ENCODE peak calls at places on chromosomes 4 and X, in seven cellular contexts. One of them, this sample, is unnamed.

GRCh38 chr4:37001688-37002436 is 242.7 kb upstream of the NWD2 start:
- DNase-seq in suprapubic skin: no peak
- DNase-seq in left lung: no peak
- DNase-seq in astrocyte of the spinal cord: no peak
- DNase-seq in fibroblast of lung: no peak
- DNase-seq in mucosa of descending colon: no peak
- DNase-seq in stomach: no peak
- DNase-seq in this sample: no peak

GRCh38 chrX:129663171-129663570 is 8.4 kb upstream of the APLN start:
- DNase-seq in suprapubic skin: no peak
- DNase-seq in left lung: no peak
- DNase-seq in astrocyte of the spinal cord: peak; percentile 37
- DNase-seq in fibroblast of lung: peak; percentile 24
- DNase-seq in mucosa of descending colon: no peak
- DNase-seq in stomach: no peak
- DNase-seq in this sample: peak; percentile 72

GRCh38 chrX:152905081-152905420 is 7.2 kb downstream of the ZNF185 start:
- DNase-seq in suprapubic skin: no peak
- DNase-seq in left lung: no peak
- DNase-seq in astrocyte of the spinal cord: no peak
- DNase-seq in fibroblast of lung: no peak
- DNase-seq in mucosa of descending colon: no peak
- DNase-seq in stomach: no peak
- DNase-seq in this sample: no peak

GRCh38 chr4:113435893-113436292 is 325.6 kb downstream of the CAMK2D start:
- DNase-seq in suprapubic skin: no peak
- DNase-seq in left lung: no peak
- DNase-seq in astrocyte of the spinal cord: peak; percentile 92
- DNase-seq in fibroblast of lung: peak; percentile 94
- DNase-seq in mucosa of descending colon: no peak
- DNase-seq in stomach: no peak
- DNase-seq in this sample: peak; percentile 92

GRCh38 chr4:6885953-6886557 is 23.6 kb upstream of the TBC1D14 start:
- DNase-seq in suprapubic skin: no peak
- DNase-seq in left lung: peak; percentile 75
- DNase-seq in astrocyte of the spinal cord: peak; percentile 61
- DNase-seq in fibroblast of lung: peak; percentile 85
- DNase-seq in mucosa of descending colon: no peak
- DNase-seq in stomach: peak; percentile 49
- DNase-seq in this sample: peak; percentile 71

GRCh38 chr4:8121236-8122015 is 37.2 kb downstream of the ABLIM2 start:
- DNase-seq in suprapubic skin: no peak
- DNase-seq in left lung: no peak
- DNase-seq in astrocyte of the spinal cord: no peak
- DNase-seq in fibroblast of lung: no peak
- DNase-seq in mucosa of descending colon: no peak
- DNase-seq in stomach: no peak
- DNase-seq in this sample: no peak

GRCh38 chr4:64718091-64718490 is 308.8 kb upstream of the TECRL start:
- DNase-seq in suprapubic skin: no peak
- DNase-seq in left lung: no peak
- DNase-seq in astrocyte of the spinal cord: peak; percentile 57
- DNase-seq in fibroblast of lung: peak; percentile 44
- DNase-seq in mucosa of descending colon: no peak
- DNase-seq in stomach: no peak
- DNase-seq in this sample: peak; percentile 1

GRCh38 chr4:145912391-145912790 is 26.2 kb downstream of the ZNF827 start:
- DNase-seq in suprapubic skin: no peak
- DNase-seq in left lung: no peak
- DNase-seq in astrocyte of the spinal cord: no peak
- DNase-seq in fibroblast of lung: no peak
- DNase-seq in mucosa of descending colon: no peak
- DNase-seq in stomach: no peak
- DNase-seq in this sample: no peak

GRCh38 chr4:75686346-75686745 is 13.1 kb upstream of the G3BP2 start:
- DNase-seq in suprapubic skin: no peak
- DNase-seq in left lung: no peak
- DNase-seq in astrocyte of the spinal cord: no peak
- DNase-seq in fibroblast of lung: peak; percentile 19
- DNase-seq in mucosa of descending colon: no peak
- DNase-seq in stomach: no peak
- DNase-seq in this sample: no peak

GRCh38 chrX:13051529-13052172 is 7.2 kb upstream of the FAM9C start:
- DNase-seq in suprapubic skin: no peak
- DNase-seq in left lung: no peak
- DNase-seq in astrocyte of the spinal cord: no peak
- DNase-seq in fibroblast of lung: peak; percentile 66
- DNase-seq in mucosa of descending colon: no peak
- DNase-seq in stomach: no peak
- DNase-seq in this sample: no peak

GRCh38 chr4:143441678-143442077 is 71.8 kb upstream of the SMARCA5 start:
- DNase-seq in suprapubic skin: no peak
- DNase-seq in left lung: no peak
- DNase-seq in astrocyte of the spinal cord: no peak
- DNase-seq in fibroblast of lung: no peak
- DNase-seq in mucosa of descending colon: no peak
- DNase-seq in stomach: no peak
- DNase-seq in this sample: peak; percentile 9

GRCh38 chrX:115233497-115234219 is at the start of gene LRCH2:
- DNase-seq in suprapubic skin: no peak
- DNase-seq in left lung: peak; percentile 49
- DNase-seq in astrocyte of the spinal cord: peak; percentile 46
- DNase-seq in fibroblast of lung: peak; percentile 34
- DNase-seq in mucosa of descending colon: peak; percentile 18
- DNase-seq in stomach: no peak
- DNase-seq in this sample: peak; percentile 39

GRCh38 chr4:98930311-98930865 is 1.5 kb upstream of the EIF4E start:
- DNase-seq in suprapubic skin: no peak
- DNase-seq in left lung: no peak
- DNase-seq in astrocyte of the spinal cord: no peak
- DNase-seq in fibroblast of lung: no peak
- DNase-seq in mucosa of descending colon: no peak
- DNase-seq in stomach: no peak
- DNase-seq in this sample: no peak

GRCh38 chr4:176320340-176320975 is 692 bp downstream of the SPCS3 start:
- DNase-seq in suprapubic skin: peak; percentile 95
- DNase-seq in left lung: peak; percentile 94
- DNase-seq in astrocyte of the spinal cord: peak; percentile 85
- DNase-seq in fibroblast of lung: peak; percentile 87
- DNase-seq in mucosa of descending colon: peak; percentile 91
- DNase-seq in stomach: peak; percentile 91
- DNase-seq in this sample: peak; percentile 89

GRCh38 chr4:176323511-176324160 is 3.9 kb downstream of the SPCS3 start:
- DNase-seq in suprapubic skin: no peak
- DNase-seq in left lung: no peak
- DNase-seq in astrocyte of the spinal cord: no peak
- DNase-seq in fibroblast of lung: no peak
- DNase-seq in mucosa of descending colon: no peak
- DNase-seq in stomach: no peak
- DNase-seq in this sample: no peak

GRCh38 chr4:176320976-176321361 is 1.2 kb downstream of the SPCS3 start:
- DNase-seq in suprapubic skin: no peak
- DNase-seq in left lung: no peak
- DNase-seq in astrocyte of the spinal cord: peak; percentile 20
- DNase-seq in fibroblast of lung: no peak
- DNase-seq in mucosa of descending colon: no peak
- DNase-seq in stomach: no peak
- DNase-seq in this sample: no peak

GRCh38 chr4:176319704-176320339 is at the start of gene SPCS3:
- DNase-seq in suprapubic skin: peak; percentile 97
- DNase-seq in left lung: peak; percentile 97
- DNase-seq in astrocyte of the spinal cord: peak; percentile 96
- DNase-seq in fibroblast of lung: peak; percentile 93
- DNase-seq in mucosa of descending colon: peak; percentile 97
- DNase-seq in stomach: peak; percentile 97
- DNase-seq in this sample: peak; percentile 94

GRCh38 chr4:176321589-176321988 is 1.8 kb downstream of the SPCS3 start:
- DNase-seq in suprapubic skin: no peak
- DNase-seq in left lung: no peak
- DNase-seq in astrocyte of the spinal cord: no peak
- DNase-seq in fibroblast of lung: no peak
- DNase-seq in mucosa of descending colon: no peak
- DNase-seq in stomach: no peak
- DNase-seq in this sample: no peak
- H3K4me3 ChIP-seq in suprapubic skin: peak overlapping the region; percentile 85
- H3K4me3 ChIP-seq in left lung: peak overlapping the region; percentile 83
- H3K4me3 ChIP-seq in astrocyte of the spinal cord: peak overlapping the region; percentile 64
- H3K4me3 ChIP-seq in fibroblast of lung: peak overlapping the region; percentile 83
- H3K4me3 ChIP-seq in mucosa of descending colon: no peak overlapping the region
- H3K4me3 ChIP-seq in stomach: peak overlapping the region; percentile 94
- H3K4me3 ChIP-seq in this sample: peak overlapping the region; percentile 94

GRCh38 chrX:104668550-104668949 is 102.6 kb downstream of the IL1RAPL2 start:
- DNase-seq in suprapubic skin: no peak
- DNase-seq in left lung: no peak
- DNase-seq in astrocyte of the spinal cord: peak; percentile 34
- DNase-seq in fibroblast of lung: peak; percentile 39
- DNase-seq in mucosa of descending colon: no peak
- DNase-seq in stomach: no peak
- DNase-seq in this sample: peak; percentile 37
- TF ChIP-seq CTCF in suprapubic skin: no peak
- TF ChIP-seq CTCF in left lung: no peak
- TF ChIP-seq CTCF in astrocyte of the spinal cord: peak; percentile 14
- TF ChIP-seq CTCF in fibroblast of lung: no peak
- TF ChIP-seq CTCF in mucosa of descending colon: no peak
- TF ChIP-seq CTCF in stomach: no peak
- TF ChIP-seq CTCF in this sample: peak; percentile 7

DNA sequence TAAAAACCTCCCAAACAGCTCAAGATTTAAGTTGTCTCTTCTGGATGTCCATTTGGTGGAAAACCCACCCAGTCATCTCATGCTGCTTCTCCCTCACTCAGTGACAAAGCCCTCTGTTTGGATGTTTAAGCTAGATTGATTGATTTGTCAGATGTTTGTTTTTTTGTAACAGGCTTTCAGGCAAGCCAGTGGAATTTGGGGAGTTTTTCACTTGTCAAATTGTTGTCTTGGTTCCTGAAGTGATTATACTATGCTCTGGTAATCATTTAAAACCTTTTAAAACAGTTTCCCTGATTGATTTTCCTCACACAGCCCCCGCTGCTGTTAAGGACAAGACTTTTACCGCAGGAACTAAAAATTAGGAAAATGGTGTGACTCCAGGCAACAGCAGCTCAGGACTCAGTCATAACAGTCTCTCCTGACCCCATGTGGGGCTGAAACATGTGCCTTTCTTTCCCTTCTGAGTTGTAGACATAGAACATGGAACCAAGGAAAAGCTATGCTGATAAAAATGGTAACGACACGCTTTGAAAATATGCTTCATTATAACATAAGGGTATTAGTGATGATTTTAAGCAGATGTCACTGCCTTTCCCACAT is 40.8 kb upstream of the SETD7 start:
- DNase-seq in suprapubic skin: no peak
- DNase-seq in left lung: no peak
- DNase-seq in astrocyte of the spinal cord: no peak
- DNase-seq in fibroblast of lung: no peak
- DNase-seq in mucosa of descending colon: no peak
- DNase-seq in stomach: no peak
- DNase-seq in this sample: no peak
- H3K4me3 ChIP-seq in suprapubic skin: no peak overlapping the region
- H3K4me3 ChIP-seq in left lung: no peak overlapping the region
- H3K4me3 ChIP-seq in astrocyte of the spinal cord: no peak overlapping the region
- H3K4me3 ChIP-seq in fibroblast of lung: no peak overlapping the region
- H3K4me3 ChIP-seq in mucosa of descending colon: no peak overlapping the region
- H3K4me3 ChIP-seq in stomach: no peak overlapping the region
- H3K4me3 ChIP-seq in this sample: no peak overlapping the region

DNA sequence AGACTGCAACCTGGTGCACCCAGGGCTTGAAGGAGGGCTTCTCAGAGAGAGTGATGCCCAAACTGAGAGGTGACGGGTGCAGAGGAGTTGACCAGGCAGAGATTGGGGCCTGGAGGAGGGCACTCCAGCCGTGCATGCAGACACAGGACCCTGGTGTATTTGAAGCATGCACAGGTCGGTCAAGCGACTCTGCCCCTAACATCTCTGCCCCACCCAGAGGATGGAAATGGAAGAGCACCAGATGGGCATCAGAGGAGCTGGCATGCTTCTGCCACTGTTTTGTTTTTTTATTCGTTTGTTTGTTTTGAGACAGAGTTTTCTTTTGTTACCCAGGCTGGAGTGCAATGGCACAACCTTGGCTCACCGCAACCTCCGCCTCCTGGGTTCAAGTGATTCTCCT is 320.9 kb downstream of the EVC2 start:
- DNase-seq in suprapubic skin: no peak
- DNase-seq in left lung: no peak
- DNase-seq in astrocyte of the spinal cord: no peak
- DNase-seq in fibroblast of lung: no peak
- DNase-seq in mucosa of descending colon: no peak
- DNase-seq in stomach: no peak
- DNase-seq in this sample: no peak
- TF ChIP-seq CTCF in suprapubic skin: no peak
- TF ChIP-seq CTCF in left lung: no peak
- TF ChIP-seq CTCF in astrocyte of the spinal cord: no peak
- TF ChIP-seq CTCF in fibroblast of lung: no peak
- TF ChIP-seq CTCF in mucosa of descending colon: no peak
- TF ChIP-seq CTCF in stomach: no peak
- TF ChIP-seq CTCF in this sample: peak; percentile 12

DNA sequence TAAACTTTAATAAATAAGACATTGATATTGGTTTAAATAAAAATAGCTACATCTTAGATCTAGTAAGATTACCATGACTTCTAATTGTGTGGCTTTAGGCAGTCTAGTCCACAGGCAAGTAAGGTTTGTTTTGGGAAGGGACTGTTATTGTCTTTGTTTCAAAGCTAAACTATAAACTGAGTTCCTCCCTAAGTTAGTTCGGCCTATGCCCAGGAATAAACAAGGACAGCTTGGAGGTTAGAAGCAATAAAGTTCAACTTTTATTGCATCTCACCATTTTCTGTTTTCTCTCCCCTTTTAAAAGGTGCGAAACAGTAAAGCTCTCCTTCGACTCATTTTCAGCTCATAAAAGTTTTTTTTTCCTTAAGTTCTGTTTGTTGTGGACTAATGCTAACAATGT is 70.4 kb upstream of the S100G start:
- DNase-seq in suprapubic skin: no peak
- DNase-seq in left lung: no peak
- DNase-seq in astrocyte of the spinal cord: no peak
- DNase-seq in fibroblast of lung: no peak
- DNase-seq in mucosa of descending colon: no peak
- DNase-seq in stomach: no peak
- DNase-seq in this sample: no peak
- H3K4me3 ChIP-seq in suprapubic skin: no peak overlapping the region
- H3K4me3 ChIP-seq in left lung: no peak overlapping the region
- H3K4me3 ChIP-seq in astrocyte of the spinal cord: no peak overlapping the region
- H3K4me3 ChIP-seq in fibroblast of lung: no peak overlapping the region
- H3K4me3 ChIP-seq in mucosa of descending colon: no peak overlapping the region
- H3K4me3 ChIP-seq in stomach: no peak overlapping the region
- H3K4me3 ChIP-seq in this sample: no peak overlapping the region

GRCh38 chrX:83419030-83419792 is 88.9 kb upstream of the POU3F4 start:
- DNase-seq in suprapubic skin: no peak
- DNase-seq in left lung: no peak
- DNase-seq in astrocyte of the spinal cord: no peak
- DNase-seq in fibroblast of lung: no peak
- DNase-seq in mucosa of descending colon: no peak
- DNase-seq in stomach: no peak
- DNase-seq in this sample: no peak

DNA sequence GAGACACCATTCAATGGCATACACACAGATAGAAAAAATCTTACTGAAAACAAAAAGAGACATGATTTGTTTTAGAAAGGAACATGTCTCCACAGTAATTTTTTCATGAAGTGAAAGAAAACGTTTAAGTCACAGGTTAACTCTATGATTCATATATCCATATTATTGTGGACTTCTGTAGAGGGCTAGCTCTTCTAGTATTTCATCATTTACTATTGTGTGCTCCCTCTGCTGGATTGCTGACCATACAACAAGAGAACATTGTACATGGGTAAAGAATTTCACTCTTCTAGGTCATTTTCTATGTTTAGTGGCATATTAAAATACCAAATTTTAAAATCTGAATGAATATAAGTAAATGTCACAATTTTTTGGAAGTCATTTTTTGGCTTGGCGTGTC is 91.8 kb upstream of the POU3F4 start:
- DNase-seq in suprapubic skin: no peak
- DNase-seq in left lung: no peak
- DNase-seq in astrocyte of the spinal cord: no peak
- DNase-seq in fibroblast of lung: no peak
- DNase-seq in mucosa of descending colon: no peak
- DNase-seq in stomach: no peak
- DNase-seq in this sample: peak; percentile 5
- TF ChIP-seq CTCF in suprapubic skin: no peak
- TF ChIP-seq CTCF in left lung: no peak
- TF ChIP-seq CTCF in astrocyte of the spinal cord: no peak
- TF ChIP-seq CTCF in fibroblast of lung: no peak
- TF ChIP-seq CTCF in mucosa of descending colon: no peak
- TF ChIP-seq CTCF in stomach: no peak
- TF ChIP-seq CTCF in this sample: no peak

This sample was measured in choroid plexus epithelial cell.